ENCODE peak calls at places on chromosomes 1 and 21, in eight cellular contexts. One of them, this sample, is unnamed.

GRCh38 chr1:52153898-52154297 is 12.0 kb downstream of the ZFYVE9 start:
- DNase-seq in tibial nerve: no peak
- DNase-seq in HCT116: no peak
- DNase-seq in naive thymus-derived CD4-positive, alpha-beta T cell: no peak
- DNase-seq in spleen: no peak
- DNase-seq in psoas muscle: no peak
- DNase-seq in lung: no peak
- DNase-seq in prostate gland: no peak
- DNase-seq in this sample: no peak

GRCh38 chr1:26949266-26949925 is 10.9 kb downstream of the KDF1 start:
- DNase-seq in tibial nerve: no peak
- DNase-seq in HCT116: no peak
- DNase-seq in naive thymus-derived CD4-positive, alpha-beta T cell: no peak
- DNase-seq in spleen: no peak
- DNase-seq in psoas muscle: no peak
- DNase-seq in lung: no peak
- DNase-seq in prostate gland: no peak
- DNase-seq in this sample: no peak

GRCh38 chr1:73593379-73593778 is 604.6 kb downstream of the LRRIQ3 start:
- DNase-seq in tibial nerve: no peak
- DNase-seq in HCT116: no peak
- DNase-seq in naive thymus-derived CD4-positive, alpha-beta T cell: no peak
- DNase-seq in spleen: no peak
- DNase-seq in psoas muscle: no peak
- DNase-seq in lung: peak; percentile 67
- DNase-seq in prostate gland: peak; percentile 72
- DNase-seq in this sample: peak; percentile 82

GRCh38 chr21:22456241-22456640 is 1458.0 kb downstream of the NCAM2 start:
- DNase-seq in tibial nerve: no peak
- DNase-seq in HCT116: no peak
- DNase-seq in naive thymus-derived CD4-positive, alpha-beta T cell: no peak
- DNase-seq in spleen: no peak
- DNase-seq in psoas muscle: no peak
- DNase-seq in lung: no peak
- DNase-seq in prostate gland: no peak
- DNase-seq in this sample: no peak

GRCh38 chr21:15020797-15021196 is 44.0 kb downstream of the NRIP1 start:
- DNase-seq in tibial nerve: no peak
- DNase-seq in HCT116: no peak
- DNase-seq in naive thymus-derived CD4-positive, alpha-beta T cell: no peak
- DNase-seq in spleen: no peak
- DNase-seq in psoas muscle: no peak
- DNase-seq in lung: no peak
- DNase-seq in prostate gland: no peak
- DNase-seq in this sample: no peak

GRCh38 chr1:223231011-223231572 is 88.0 kb upstream of the TLR5 start:
- DNase-seq in tibial nerve: no peak
- DNase-seq in HCT116: no peak
- DNase-seq in naive thymus-derived CD4-positive, alpha-beta T cell: no peak
- DNase-seq in spleen: no peak
- DNase-seq in psoas muscle: no peak
- DNase-seq in lung: no peak
- DNase-seq in prostate gland: no peak
- DNase-seq in this sample: peak; percentile 39

GRCh38 chr1:114715952-114716303 is 643 bp downstream of the NRAS start:
- DNase-seq in tibial nerve: no peak
- DNase-seq in HCT116: no peak
- DNase-seq in naive thymus-derived CD4-positive, alpha-beta T cell: no peak
- DNase-seq in spleen: no peak
- DNase-seq in psoas muscle: no peak
- DNase-seq in lung: no peak
- DNase-seq in prostate gland: no peak
- DNase-seq in this sample: no peak

GRCh38 chr1:116574581-116575291 is 3.9 kb upstream of the CD58 start:
- DNase-seq in tibial nerve: peak; percentile 78
- DNase-seq in HCT116: peak; percentile 36
- DNase-seq in naive thymus-derived CD4-positive, alpha-beta T cell: peak; percentile 36
- DNase-seq in spleen: no peak
- DNase-seq in psoas muscle: peak; percentile 66
- DNase-seq in lung: peak; percentile 55
- DNase-seq in prostate gland: peak; percentile 61
- DNase-seq in this sample: peak; percentile 41

GRCh38 chr1:169338617-169339016 is 29.0 kb downstream of the NME7 start:
- DNase-seq in tibial nerve: no peak
- DNase-seq in HCT116: no peak
- DNase-seq in naive thymus-derived CD4-positive, alpha-beta T cell: no peak
- DNase-seq in spleen: no peak
- DNase-seq in psoas muscle: no peak
- DNase-seq in lung: no peak
- DNase-seq in prostate gland: no peak
- DNase-seq in this sample: no peak

GRCh38 chr1:196425513-196425912 is 182.7 kb downstream of the KCNT2 start:
- DNase-seq in tibial nerve: no peak
- DNase-seq in HCT116: no peak
- DNase-seq in naive thymus-derived CD4-positive, alpha-beta T cell: no peak
- DNase-seq in spleen: no peak
- DNase-seq in psoas muscle: no peak
- DNase-seq in lung: no peak
- DNase-seq in prostate gland: no peak
- DNase-seq in this sample: no peak

GRCh38 chr1:212514782-212515181 is 82.1 kb downstream of the NENF start:
- DNase-seq in tibial nerve: no peak
- DNase-seq in HCT116: no peak
- DNase-seq in naive thymus-derived CD4-positive, alpha-beta T cell: no peak
- DNase-seq in spleen: no peak
- DNase-seq in psoas muscle: no peak
- DNase-seq in lung: no peak
- DNase-seq in prostate gland: no peak
- DNase-seq in this sample: no peak
- H3K4me3 ChIP-seq in tibial nerve: peak overlapping the region; percentile 47
- H3K4me3 ChIP-seq in HCT116: no peak overlapping the region
- H3K4me3 ChIP-seq in naive thymus-derived CD4-positive, alpha-beta T cell: no peak overlapping the region
- H3K4me3 ChIP-seq in spleen: peak overlapping the region; percentile 10
- H3K4me3 ChIP-seq in psoas muscle: peak overlapping the region; percentile 49
- H3K4me3 ChIP-seq in lung: no peak overlapping the region
- H3K4me3 ChIP-seq in prostate gland: no peak overlapping the region
- H3K4me3 ChIP-seq in this sample: no peak overlapping the region

DNA sequence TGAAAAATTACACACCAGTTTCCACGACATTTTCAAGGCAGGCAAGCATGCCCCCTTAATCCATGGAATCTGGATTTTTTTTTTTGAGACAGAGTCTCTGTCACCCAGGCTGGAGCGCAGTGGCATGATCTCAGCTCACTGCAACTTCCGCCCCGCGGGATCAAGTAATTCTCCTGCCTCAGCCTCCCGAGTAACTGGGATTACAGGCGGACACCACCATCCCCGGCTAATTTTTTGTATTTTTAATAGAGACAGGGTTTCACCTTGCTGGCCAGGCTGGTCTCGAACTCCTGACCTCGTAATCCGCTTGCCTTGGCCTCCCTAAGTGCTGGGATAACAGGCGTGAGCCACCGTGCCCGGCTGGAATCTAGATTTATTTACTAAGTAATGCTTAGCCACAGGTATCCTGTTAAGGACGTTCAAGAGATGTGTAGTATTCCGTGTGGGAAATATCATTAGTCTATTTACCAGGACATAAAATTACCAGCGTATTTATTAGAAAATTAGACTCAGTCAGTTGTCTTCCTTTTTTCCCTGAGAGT is 2.5 kb downstream of the IFI44 start:
- DNase-seq in tibial nerve: no peak
- DNase-seq in HCT116: no peak
- DNase-seq in naive thymus-derived CD4-positive, alpha-beta T cell: no peak
- DNase-seq in spleen: peak; percentile 69
- DNase-seq in psoas muscle: no peak
- DNase-seq in lung: no peak
- DNase-seq in prostate gland: no peak
- DNase-seq in this sample: peak; percentile 4
- H3K27ac ChIP-seq in tibial nerve: no peak overlapping the region
- H3K27ac ChIP-seq in HCT116: no peak overlapping the region
- H3K27ac ChIP-seq in naive thymus-derived CD4-positive, alpha-beta T cell: no peak overlapping the region
- H3K27ac ChIP-seq in spleen: peak overlapping the region; percentile 85
- H3K27ac ChIP-seq in psoas muscle: peak overlapping the region; percentile 54
- H3K27ac ChIP-seq in lung: no peak overlapping the region
- H3K27ac ChIP-seq in prostate gland: no peak overlapping the region
- H3K27ac ChIP-seq in this sample: peak overlapping the region; percentile 34

GRCh38 chr1:219296430-219296850 is 122.8 kb downstream of the LYPLAL1 start:
- DNase-seq in tibial nerve: no peak
- DNase-seq in HCT116: no peak
- DNase-seq in naive thymus-derived CD4-positive, alpha-beta T cell: no peak
- DNase-seq in spleen: no peak
- DNase-seq in psoas muscle: no peak
- DNase-seq in lung: no peak
- DNase-seq in prostate gland: no peak
- DNase-seq in this sample: no peak
- H3K4me1 ChIP-seq in tibial nerve: no peaks in the 10 kb centered on the region
- H3K4me1 ChIP-seq in HCT116: no peaks in the 10 kb centered on the region
- H3K4me1 ChIP-seq in naive thymus-derived CD4-positive, alpha-beta T cell: no peaks in the 10 kb centered on the region
- H3K4me1 ChIP-seq in spleen: no peaks in the 10 kb centered on the region
- H3K4me1 ChIP-seq in psoas muscle: no peaks in the 10 kb centered on the region
- H3K4me1 ChIP-seq in lung: no peaks in the 10 kb centered on the region
- H3K4me1 ChIP-seq in prostate gland: no peaks in the 10 kb centered on the region
- H3K4me1 ChIP-seq in this sample: no peaks in the 10 kb centered on the region

DNA sequence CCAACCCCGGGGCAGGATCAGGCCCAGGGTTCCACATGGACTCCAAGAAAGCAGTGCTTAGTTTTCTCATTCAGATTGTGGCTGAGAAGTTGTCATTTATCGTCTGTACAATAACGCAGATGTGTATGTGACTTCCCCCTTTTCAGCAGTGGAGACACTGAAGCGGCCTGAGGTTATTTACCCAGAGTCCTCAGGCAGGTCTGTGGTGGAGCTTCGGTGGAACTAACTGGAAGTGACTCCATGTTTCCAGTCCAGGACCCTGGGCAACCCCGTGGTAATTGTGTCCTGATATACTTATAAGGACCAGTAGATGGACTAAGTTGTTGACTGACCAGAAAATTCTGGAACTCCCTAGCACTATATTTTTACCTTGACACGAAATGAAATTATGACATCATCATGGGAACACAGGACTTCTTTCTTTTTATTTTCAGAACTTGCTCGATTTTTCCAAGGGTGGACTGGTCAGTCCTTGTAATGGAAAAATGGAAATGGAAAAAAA is 1.0 kb upstream of the IER5 start:
- DNase-seq in tibial nerve: no peak
- DNase-seq in HCT116: no peak
- DNase-seq in naive thymus-derived CD4-positive, alpha-beta T cell: no peak
- DNase-seq in spleen: no peak
- DNase-seq in psoas muscle: no peak
- DNase-seq in lung: no peak
- DNase-seq in prostate gland: no peak
- DNase-seq in this sample: no peak
- H3K4me3 ChIP-seq in tibial nerve: no peak overlapping the region
- H3K4me3 ChIP-seq in HCT116: peak overlapping the region; percentile 74
- H3K4me3 ChIP-seq in naive thymus-derived CD4-positive, alpha-beta T cell: no peak overlapping the region
- H3K4me3 ChIP-seq in spleen: peak overlapping the region; percentile 87
- H3K4me3 ChIP-seq in psoas muscle: peak overlapping the region; percentile 91
- H3K4me3 ChIP-seq in lung: no peak overlapping the region
- H3K4me3 ChIP-seq in prostate gland: no peak overlapping the region
- H3K4me3 ChIP-seq in this sample: no peak overlapping the region

GRCh38 chr1:43269627-43270375 is at the start of gene TMEM125:
- DNase-seq in tibial nerve: no peak
- DNase-seq in HCT116: no peak
- DNase-seq in naive thymus-derived CD4-positive, alpha-beta T cell: no peak
- DNase-seq in spleen: peak; percentile 43
- DNase-seq in psoas muscle: no peak
- DNase-seq in lung: peak; percentile 91
- DNase-seq in prostate gland: peak; percentile 74
- DNase-seq in this sample: no peak
- H3K27ac ChIP-seq in tibial nerve: peak within 1 kb of the TSS; percentile 64
- H3K27ac ChIP-seq in HCT116: peak within 1 kb of the TSS; percentile 44
- H3K27ac ChIP-seq in naive thymus-derived CD4-positive, alpha-beta T cell: no peak within 1 kb of the TSS
- H3K27ac ChIP-seq in spleen: no peak within 1 kb of the TSS
- H3K27ac ChIP-seq in psoas muscle: no peak within 1 kb of the TSS
- H3K27ac ChIP-seq in lung: peak within 1 kb of the TSS; percentile 92
- H3K27ac ChIP-seq in prostate gland: peak within 1 kb of the TSS; percentile 73
- H3K27ac ChIP-seq in this sample: no peak within 1 kb of the TSS

DNA sequence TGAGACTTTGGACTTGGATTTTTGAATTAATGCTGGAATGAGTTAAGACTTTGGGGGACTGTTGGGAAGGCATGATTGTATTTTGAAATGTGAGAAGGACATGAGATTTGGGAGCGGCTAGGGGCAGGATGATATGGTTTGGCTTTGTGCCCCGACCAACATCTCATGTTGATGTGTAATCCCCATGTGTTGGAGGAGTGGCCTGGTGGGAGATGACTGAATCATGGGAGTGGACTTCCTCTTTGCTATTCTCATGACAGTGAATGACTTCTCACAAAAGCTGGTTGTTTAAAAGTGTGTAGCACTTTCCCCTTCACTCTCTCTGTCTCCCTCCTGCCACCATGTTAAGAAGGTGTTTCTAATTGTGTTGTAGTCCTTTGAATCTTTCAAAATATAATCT is 9.3 kb upstream of the PHGDH start:
- DNase-seq in tibial nerve: no peak
- DNase-seq in HCT116: no peak
- DNase-seq in naive thymus-derived CD4-positive, alpha-beta T cell: no peak
- DNase-seq in spleen: no peak
- DNase-seq in psoas muscle: no peak
- DNase-seq in lung: no peak
- DNase-seq in prostate gland: no peak
- DNase-seq in this sample: no peak
- H3K4me1 ChIP-seq in tibial nerve: no peaks in the 10 kb centered on the region
- H3K4me1 ChIP-seq in HCT116: no peaks in the 10 kb centered on the region
- H3K4me1 ChIP-seq in naive thymus-derived CD4-positive, alpha-beta T cell: no peaks in the 10 kb centered on the region
- H3K4me1 ChIP-seq in spleen: no peaks in the 10 kb centered on the region
- H3K4me1 ChIP-seq in psoas muscle: no peaks in the 10 kb centered on the region
- H3K4me1 ChIP-seq in lung: no peaks in the 10 kb centered on the region
- H3K4me1 ChIP-seq in prostate gland: no peaks in the 10 kb centered on the region
- H3K4me1 ChIP-seq in this sample: no peaks in the 10 kb centered on the region